ENCODE peak calls at places on chromosome 16, in five cellular contexts. D is choroid plexus epithelial cell, X is AG04449, K is HFF-Myc, N is astrocyte of the spinal cord. I is an unnamed sample.

GRCh38 chr16:52545544-52546262 is 1.2 kb downstream of the TOX3 start:
- DNase-seq in N (no peak), X (no peak), D (no peak), K (no peak), I (no peak)

GRCh38 chr16:5064915-5065314 is 841 bp downstream of the C16orf89 start:
- DNase-seq in N (no peak), X (no peak), K (no peak), D (peak; percentile 43), I (no peak)

GRCh38 chr16:79393121-79393520 is 207.4 kb downstream of the MAF start:
- DNase-seq in X (no peak), N (no peak), K (no peak), D (no peak), I (no peak)

GRCh38 chr16:47377156-47377555 is 83.7 kb downstream of the ITFG1 start:
- DNase-seq in K (no peak), N (peak; percentile 29), D (peak; percentile 23), X (no peak), I (no peak)

GRCh38 chr16:78127130-78127529 is 27.7 kb downstream of the WWOX start:
- DNase-seq in N (peak; percentile 22), X (no peak), K (no peak), D (peak; percentile 48), I (no peak)

GRCh38 chr16:2016407-2016922 is 3.1 kb upstream of the NPW start:
- DNase-seq in D (no peak), K (no peak), X (no peak), N (no peak), I (no peak)

GRCh38 chr16:65757064-65757463 is 609.4 kb upstream of the CDH5 start:
- DNase-seq in D (peak; percentile 38), K (no peak), N (no peak), X (no peak), I (no peak)

GRCh38 chr16:53913082-53913870 is 209.3 kb downstream of the FTO start:
- DNase-seq in D (peak; percentile 93), N (peak; percentile 89), X (peak; percentile 69), K (peak; percentile 16), I (no peak)

GRCh38 chr16:30615358-30616076 is 5.3 kb upstream of the ZNF689 start:
- DNase-seq in D (peak; percentile 50), N (no peak), K (no peak), X (no peak), I (no peak)

GRCh38 chr16:30761427-30761927 is 385 bp downstream of the CFAP119 start:
- DNase-seq in K (no peak), X (no peak), N (peak; percentile 22), D (peak; percentile 20), I (no peak)

GRCh38 chr16:58024673-58025350 is 742 bp upstream of the MMP15 start:
- DNase-seq in D (peak; percentile 20), X (no peak), K (no peak), N (no peak), I (no peak)

GRCh38 chr16:71387045-71387871 is 28.7 kb downstream of the CALB2 start:
- DNase-seq in K (no peak), D (no peak), N (no peak), X (no peak), I (no peak)

GRCh38 chr16:57118461-57119084 is 26.2 kb downstream of the CPNE2 start:
- DNase-seq in X (no peak), K (no peak), D (peak; percentile 22), N (no peak), I (no peak)

GRCh38 chr16:66899945-66900688 is 18.6 kb downstream of the CDH16 start:
- DNase-seq in X (no peak), D (peak; percentile 71), N (peak; percentile 59), K (no peak), I (peak; percentile 56)

GRCh38 chr16:48608452-48608851 is 1.5 kb downstream of the N4BP1 start:
- DNase-seq in D (no peak), X (no peak), K (no peak), N (no peak), I (no peak)

GRCh38 chr16:25151996-25152395 is 40.5 kb downstream of the LCMT1 start:
- DNase-seq in D (peak; percentile 51), N (peak; percentile 86), X (no peak), K (no peak), I (no peak)

GRCh38 chr16:61684566-61684965 is 351.7 kb downstream of the CDH8 start:
- DNase-seq in X (no peak), K (no peak), N (peak; percentile 6), D (no peak), I (no peak)

GRCh38 chr16:85438981-85439639 is 174.0 kb upstream of the GSE1 start:
- DNase-seq in D (no peak), K (no peak), N (no peak), X (no peak), I (no peak)

GRCh38 chr16:83345846-83346245 is 461.9 kb upstream of the HSBP1 start:
- DNase-seq in K (no peak), N (no peak), X (no peak), D (no peak), I (no peak)

GRCh38 chr16:73032548-73033270 is 15.2 kb downstream of the ZFHX3 start:
- DNase-seq in D (no peak), X (no peak), K (no peak), N (no peak), I (no peak)

GRCh38 chr16:83995756-83996155 is 27.7 kb downstream of the NECAB2 start:
- DNase-seq in X (no peak), D (peak; percentile 92), K (no peak), N (peak; percentile 74), I (no peak)

GRCh38 chr16:12925026-12925425 is 23.6 kb downstream of the SHISA9 start:
- DNase-seq in K (no peak), N (no peak), D (no peak), X (no peak), I (no peak)

GRCh38 chr16:46858151-46858550 is 26.0 kb upstream of the GPT2 start:
- DNase-seq in K (no peak), X (no peak), D (no peak), N (no peak), I (no peak)

GRCh38 chr16:72739577-72739976 is 308.4 kb downstream of the ZFHX3 start:
- DNase-seq in D (peak; percentile 49), X (peak; percentile 62), K (no peak), N (peak; percentile 72), I (peak; percentile 54)

GRCh38 chr16:56617212-56618085 is 8.1 kb upstream of the MT1E start:
- DNase-seq in K (no peak), D (peak; percentile 83), X (no peak), N (peak; percentile 62), I (no peak)

GRCh38 chr16:47026947-47027346 is 53.5 kb upstream of the DNAJA2 start:
- DNase-seq in K (no peak), X (no peak), N (no peak), D (no peak), I (no peak)

GRCh38 chr16:75066861-75067447 is 49.6 kb downstream of the LDHD start:
- DNase-seq in K (no peak), X (no peak), N (no peak), D (no peak), I (no peak)

GRCh38 chr16:17775061-17775460 is 304.3 kb upstream of the XYLT1 start:
- DNase-seq in K (no peak), X (no peak), D (peak; percentile 60), N (no peak), I (no peak)

GRCh38 chr16:17768257-17768656 is 297.5 kb upstream of the XYLT1 start:
- DNase-seq in X (peak; percentile 69), K (no peak), N (peak; percentile 84), D (peak; percentile 78), I (no peak)

GRCh38 chr16:8295436-8295835 is 294.9 kb downstream of the TMEM114 start:
- DNase-seq in D (no peak), N (no peak), X (no peak), K (no peak), I (no peak)

GRCh38 chr16:85041184-85041928 is 13.8 kb downstream of the KIAA0513 start:
- DNase-seq in N (no peak), K (no peak), D (no peak), X (no peak), I (no peak)

GRCh38 chr16:81296631-81297030 is 18.1 kb upstream of the GAN start:
- DNase-seq in N (no peak), D (no peak), X (no peak), K (no peak), I (no peak)
- H3K4me3 ChIP-seq in N (no peak overlapping the region), D (no peak overlapping the region), X (no peak overlapping the region), K (no peak overlapping the region), I (no peak overlapping the region)

GRCh38 chr16:995783-996182 is 14.2 kb downstream of the SOX8 start:
- DNase-seq in X (no peak), N (no peak), D (no peak), K (no peak), I (no peak)

GRCh38 chr16:996672-997071 is 15.1 kb downstream of the SOX8 start:
- DNase-seq in K (no peak), N (no peak), X (no peak), D (no peak), I (no peak)

GRCh38 chr16:998615-999014 is 17.0 kb downstream of the SOX8 start:
- DNase-seq in K (no peak), N (no peak), X (no peak), D (no peak), I (no peak)

GRCh38 chr16:998211-998610 is 16.6 kb downstream of the SOX8 start:
- DNase-seq in D (no peak), K (no peak), N (no peak), X (no peak), I (no peak)

GRCh38 chr16:997440-998051 is 16.0 kb downstream of the SOX8 start:
- DNase-seq in D (peak; percentile 43), X (no peak), K (no peak), N (peak; percentile 44), I (no peak)
- H3K4me3 ChIP-seq in D (no peak overlapping the region), X (peak overlapping the region; percentile 8), K (no peak overlapping the region), N (no peak overlapping the region), I (peak overlapping the region; percentile 33)

DNA sequence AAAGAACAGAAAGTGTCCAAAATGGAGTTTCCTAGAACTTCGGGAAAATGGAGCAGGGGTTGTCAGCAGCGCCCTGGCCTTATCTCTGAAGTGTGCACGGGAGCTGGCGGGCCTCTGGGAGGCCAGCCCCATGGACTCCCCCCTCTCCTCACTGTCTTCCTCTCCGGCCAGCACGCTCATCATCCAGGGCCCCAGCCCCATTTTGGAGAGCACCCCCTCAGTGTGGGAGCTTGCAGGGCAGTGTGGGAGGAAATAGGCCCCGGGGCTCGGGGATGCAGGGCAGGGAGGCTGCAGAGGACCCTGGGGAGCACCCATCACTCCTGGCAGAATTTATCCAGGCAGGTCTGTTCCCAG is 4.9 kb upstream of the PABPN1L start:
- DNase-seq in X (no peak), K (no peak), D (no peak), N (no peak), I (no peak)
- H3K4me3 ChIP-seq in X (no peak overlapping the region), K (no peak overlapping the region), D (no peak overlapping the region), N (no peak overlapping the region), I (no peak overlapping the region)

DNA sequence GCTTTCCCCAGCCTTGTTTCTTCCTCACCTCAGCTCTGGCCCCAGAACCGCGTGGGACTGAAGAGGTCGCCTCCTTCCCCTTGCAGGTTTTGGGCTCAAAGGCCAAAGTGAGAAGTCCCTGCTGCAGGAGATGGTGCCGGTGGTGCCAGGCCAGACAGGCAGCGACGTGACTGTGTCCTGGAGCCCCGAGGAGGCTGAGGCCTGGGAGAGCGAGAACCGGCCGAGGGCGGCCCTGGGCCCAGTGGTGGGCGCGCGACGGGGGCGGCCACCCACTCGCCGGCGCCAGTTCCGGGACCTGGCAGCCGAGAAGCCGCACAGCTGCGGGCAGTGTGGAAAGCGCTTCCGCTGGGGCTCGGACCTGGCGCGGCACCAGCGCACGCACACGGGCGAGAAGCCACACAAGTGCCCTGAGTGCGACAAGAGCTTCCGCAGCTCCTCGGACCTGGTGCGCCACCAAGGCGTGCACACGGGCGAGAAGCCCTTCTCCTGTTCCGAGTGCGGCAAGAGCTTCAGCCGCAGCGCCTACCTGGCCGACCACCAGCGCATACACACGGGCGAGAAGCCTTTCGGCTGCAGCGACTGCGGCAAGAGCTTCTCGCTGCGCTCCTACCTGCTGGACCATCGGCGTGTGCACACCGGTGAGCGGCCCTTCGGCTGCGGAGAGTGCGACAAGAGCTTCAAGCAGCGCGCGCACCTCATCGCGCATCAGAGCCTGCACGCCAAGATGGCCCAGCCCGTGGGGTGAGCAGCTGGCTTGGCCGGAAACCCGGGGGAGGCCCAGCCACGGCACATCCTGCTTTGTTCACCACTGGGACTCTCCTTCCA is 6.0 kb downstream of the ZNF213 start:
- DNase-seq in K (no peak), N (no peak), D (no peak), X (no peak), I (no peak)
- H3K4me3 ChIP-seq in K (no peak overlapping the region), N (no peak overlapping the region), D (no peak overlapping the region), X (no peak overlapping the region), I (no peak overlapping the region)